ENCODE peak calls at places on chromosomes 16 and 17, in seven cellular contexts. C is ascending aorta, J is dorsolateral prefrontal cortex, P is neuronal stem cell, N is brain microvascular endothelial cell, K is uterus, V is adrenal gland. H is an unnamed sample.

GRCh38 chr17:64256913-64257807 is 5.9 kb downstream of the TEX2 start:
- DNase-seq in N (no peak), C (no peak), K (no peak), J (no peak), P (no peak), V (no peak), H (peak)

GRCh38 chr16:81600275-81600674 is 155.7 kb downstream of the CMIP start:
- DNase-seq in J (no peak), C (no peak), N (peak), V (no peak), K (no peak), P (peak), H (no peak)

GRCh38 chr17:29567362-29568330 is 809 bp upstream of the ABHD15 start:
- DNase-seq in P (peak), N (peak), K (peak), J (no peak), C (peak), V (peak), H (peak)

GRCh38 chr17:968812-969766 is 10.5 kb downstream of the NXN start:
- DNase-seq in J (no peak), V (no peak), N (no peak), C (no peak), K (no peak), P (no peak), H (no peak)

GRCh38 chr17:47705536-47706481 is 11.8 kb downstream of the TBKBP1 start:
- DNase-seq in J (no peak), K (no peak), N (no peak), P (no peak), V (no peak), C (no peak), H (no peak)

GRCh38 chr16:20826039-20826566 is 19.8 kb downstream of the REXO5 start:
- DNase-seq in K (no peak), P (no peak), N (no peak), V (no peak), J (no peak), C (no peak), H (no peak)

GRCh38 chr17:74642995-74643394 is 19.5 kb upstream of the CD300E start:
- DNase-seq in K (no peak), J (no peak), V (no peak), N (no peak), P (no peak), C (no peak), H (no peak)

GRCh38 chr17:18040287-18040858 is 1.2 kb downstream of the GID4 start:
- DNase-seq in J (no peak), N (no peak), C (no peak), K (no peak), P (no peak), V (no peak), H (no peak)

GRCh38 chr16:13660807-13661206 is 259.1 kb upstream of the ERCC4 start:
- DNase-seq in N (no peak), J (no peak), C (no peak), V (no peak), P (no peak), K (no peak), H (no peak)

GRCh38 chr17:32777436-32777835 is 99.5 kb downstream of the MYO1D start:
- DNase-seq in K (no peak), C (no peak), V (no peak), P (no peak), N (peak), J (no peak), H (no peak)

DNA sequence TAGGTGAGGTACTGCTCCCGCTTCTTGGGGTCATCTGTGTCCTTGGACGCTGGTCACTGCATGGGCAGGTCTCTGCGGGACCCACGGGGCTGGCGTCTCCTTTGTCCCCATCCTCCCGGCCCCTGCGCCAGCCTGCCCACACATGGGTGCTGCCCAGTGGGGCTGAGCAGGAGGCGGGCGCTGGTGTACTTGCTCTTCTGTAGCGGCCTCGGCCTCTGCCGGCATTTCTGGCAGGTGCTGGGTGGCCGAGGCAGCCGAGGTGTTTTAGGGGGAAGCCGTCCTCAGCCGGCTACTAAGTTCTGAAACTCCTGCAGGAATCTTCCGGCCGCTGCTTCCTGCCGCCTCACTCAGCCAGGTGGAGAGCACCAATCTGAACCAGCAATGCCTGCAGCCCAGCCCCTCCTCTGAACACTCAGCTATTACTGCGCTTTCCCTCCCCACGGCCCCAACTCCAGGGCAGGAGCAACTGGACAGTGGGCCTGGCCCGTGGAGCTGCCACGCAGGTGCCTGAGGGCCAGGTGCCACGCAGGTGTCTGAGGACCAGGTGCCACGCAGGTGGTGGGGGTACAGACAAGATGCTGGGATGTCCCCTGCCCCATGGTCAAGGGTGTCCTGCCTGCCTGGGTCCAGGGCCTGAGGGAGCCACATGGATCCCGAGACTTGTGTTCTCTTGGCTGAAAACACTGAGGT is 10.0 kb downstream of the DECR2 start:
- DNase-seq in K (no peak), V (no peak), N (no peak), C (no peak), P (no peak), J (no peak), H (no peak)
- H3K27ac ChIP-seq in K (no peak), V (no peak), N (no peak), C (no peak), P (no peak), J (no peak), H (no peak)

GRCh38 chr16:578870-579405 is 9.2 kb downstream of the PIGQ start:
- DNase-seq in V (peak), N (peak), C (no peak), P (peak), K (peak), J (no peak), H (no peak)
- H3K4me3 ChIP-seq in V (no peak), N (no peak), C (no peak), P (no peak), K (no peak), J (no peak), H (no peak)

GRCh38 chr17:77295410-77295809 is 154.6 kb downstream of the SEC14L1 start:
- DNase-seq in C (no peak), P (no peak), K (no peak), N (no peak), V (no peak), J (no peak), H (no peak)

GRCh38 chr17:77287432-77288068 is 146.8 kb downstream of the SEC14L1 start:
- DNase-seq in J (no peak), N (peak), V (peak), C (no peak), K (no peak), P (no peak), H (peak)

GRCh38 chr17:77288115-77288619 is 147.4 kb downstream of the SEC14L1 start:
- DNase-seq in N (no peak), V (peak), J (no peak), K (no peak), C (no peak), P (no peak), H (peak)

GRCh38 chr17:77286641-77287431 is 146.1 kb downstream of the SEC14L1 start:
- DNase-seq in V (peak), K (no peak), J (no peak), P (no peak), C (peak), N (peak), H (peak)

DNA sequence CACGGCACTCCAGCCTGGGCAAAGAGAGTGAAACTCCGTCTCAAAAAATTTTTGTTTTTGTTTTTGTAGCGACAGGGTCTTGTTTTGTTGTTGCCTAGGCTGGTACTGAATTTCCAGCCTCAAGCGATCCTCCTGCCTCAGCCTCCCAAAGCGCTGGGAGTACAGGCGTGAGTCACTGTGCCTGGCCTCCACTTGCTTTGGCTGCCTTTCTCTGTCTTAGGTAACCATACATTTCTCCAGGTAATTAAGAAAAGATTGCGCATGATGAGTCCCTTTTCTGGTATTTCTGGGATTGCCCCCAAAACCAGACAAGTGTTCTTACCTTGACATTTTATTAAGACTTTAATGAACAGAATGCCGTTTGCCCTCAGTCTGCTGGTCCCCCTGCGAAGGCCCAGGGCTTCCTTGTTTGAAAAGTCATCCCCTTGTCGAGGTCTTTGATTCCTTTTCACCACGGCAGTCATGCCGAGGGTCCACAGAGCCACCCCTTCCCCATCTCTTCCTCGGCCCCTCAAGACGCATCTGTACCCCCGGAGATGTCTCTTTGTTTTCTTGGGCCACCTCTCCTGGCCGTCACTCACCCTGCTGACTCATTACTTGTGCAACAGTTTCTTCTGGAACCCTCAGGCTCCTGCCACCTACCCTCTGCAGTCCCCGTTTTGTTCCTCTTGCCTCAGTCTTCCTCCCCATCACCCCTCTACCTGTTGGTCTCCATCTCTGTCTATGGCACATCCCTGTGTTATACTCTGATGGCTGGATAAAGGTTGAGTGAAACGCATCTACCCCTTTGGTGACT is 151.0 kb downstream of the SEC14L1 start:
- DNase-seq in K (no peak), J (no peak), N (no peak), V (no peak), P (no peak), C (no peak), H (no peak)
- H3K27ac ChIP-seq in K (no peak), J (no peak), N (no peak), V (no peak), P (no peak), C (no peak), H (peak)

GRCh38 chr16:76964464-76965154 is 226.4 kb upstream of the MON1B start:
- DNase-seq in V (no peak), K (no peak), N (no peak), J (no peak), C (no peak), P (no peak), H (no peak)
- H3K4me3 ChIP-seq in V (no peak), K (no peak), N (no peak), J (no peak), C (no peak), P (no peak), H (no peak)

GRCh38 chr17:2566056-2566455 is 27.4 kb upstream of the PAFAH1B1 start:
- DNase-seq in C (no peak), V (no peak), P (no peak), J (no peak), N (no peak), K (no peak), H (no peak)

GRCh38 chr17:2563543-2563942 is 29.9 kb upstream of the PAFAH1B1 start:
- DNase-seq in N (no peak), V (no peak), C (no peak), J (no peak), K (no peak), P (no peak), H (no peak)

GRCh38 chr17:2562162-2562858 is 31.1 kb upstream of the PAFAH1B1 start:
- DNase-seq in J (no peak), C (no peak), K (no peak), N (no peak), V (no peak), P (no peak), H (no peak)

GRCh38 chr17:2563061-2563460 is 30.4 kb upstream of the PAFAH1B1 start:
- DNase-seq in N (no peak), V (no peak), P (no peak), K (no peak), C (no peak), J (no peak), H (peak)

DNA sequence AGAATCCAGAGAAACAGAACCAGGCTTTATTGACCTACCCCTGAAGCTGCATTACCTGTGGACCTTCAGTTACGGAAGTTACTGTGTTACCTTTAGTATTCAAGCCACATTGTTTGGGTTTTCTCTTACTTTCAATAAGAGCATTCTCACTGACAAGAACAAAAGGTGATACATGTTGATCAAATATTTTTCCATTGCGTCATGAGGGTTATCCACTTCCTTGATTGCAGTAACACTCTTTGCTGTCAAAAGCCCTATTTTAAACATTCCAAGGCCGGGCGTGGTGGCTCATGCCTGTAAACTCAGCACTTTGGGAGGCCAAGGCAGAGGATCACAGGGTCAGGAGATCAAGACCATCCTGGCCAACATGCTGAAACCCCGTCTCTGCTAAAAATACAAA is 28.6 kb upstream of the PAFAH1B1 start:
- DNase-seq in J (no peak), K (no peak), V (no peak), N (no peak), C (no peak), P (no peak), H (peak)
- H3K27ac ChIP-seq in J (no peak), K (no peak), V (no peak), N (no peak), C (no peak), P (no peak), H (peak)

GRCh38 chr16:83147244-83147643 is 520.5 kb downstream of the CDH13 start:
- DNase-seq in N (peak), P (no peak), C (no peak), K (no peak), V (no peak), J (no peak), H (no peak)

GRCh38 chr16:83138976-83139690 is 512.4 kb downstream of the CDH13 start:
- DNase-seq in K (no peak), C (no peak), J (no peak), V (no peak), P (no peak), N (no peak), H (no peak)

GRCh38 chr16:83138512-83138911 is 511.7 kb downstream of the CDH13 start:
- DNase-seq in P (no peak), N (no peak), C (no peak), K (no peak), J (no peak), V (no peak), H (no peak)

GRCh38 chr16:83145297-83145696 is 518.5 kb downstream of the CDH13 start:
- DNase-seq in C (no peak), K (no peak), J (no peak), V (no peak), N (no peak), P (no peak), H (no peak)

DNA sequence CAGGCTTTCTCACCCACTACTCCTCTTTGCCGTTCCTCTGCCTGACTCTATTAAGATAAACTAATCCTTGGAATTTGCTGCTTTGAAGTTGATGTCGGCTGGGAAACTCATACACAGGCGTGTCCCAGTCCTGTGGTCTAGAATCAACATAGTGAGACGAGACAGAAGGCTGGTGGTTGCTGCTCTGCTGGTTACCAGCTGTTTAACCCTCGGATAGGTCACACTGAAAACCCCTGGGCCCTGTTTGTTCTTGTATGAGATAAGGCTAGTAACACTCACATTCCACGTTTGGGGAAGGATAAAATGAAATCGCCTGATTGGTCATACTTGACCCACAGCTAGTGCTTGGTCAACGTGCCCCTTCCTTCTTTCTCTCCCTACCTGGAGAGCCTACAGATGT is 517.0 kb downstream of the CDH13 start:
- DNase-seq in P (no peak), K (no peak), V (no peak), C (no peak), J (no peak), N (peak), H (no peak)
- H3K4me3 ChIP-seq in P (no peak), K (no peak), V (no peak), C (no peak), J (no peak), N (no peak), H (no peak)

GRCh38 chr17:76544916-76545365 is 5.1 kb downstream of the PRCD start:
- DNase-seq in J (no peak), P (no peak), K (no peak), C (no peak), V (no peak), N (no peak), H (no peak)
- H3K27ac ChIP-seq in J (peak), P (no peak), K (peak), C (no peak), V (peak), N (no peak), H (no peak)

GRCh38 chr17:45949755-45950320 is 49.2 kb upstream of the STH start:
- DNase-seq in K (no peak), V (no peak), N (no peak), P (no peak), J (no peak), C (no peak), H (no peak)

GRCh38 chr17:45950888-45951287 is 48.2 kb upstream of the STH start:
- DNase-seq in C (no peak), P (no peak), N (no peak), V (no peak), K (no peak), J (no peak), H (no peak)

GRCh38 chr17:45948881-45949624 is 50.0 kb upstream of the STH start:
- DNase-seq in J (peak), N (peak), V (peak), K (peak), P (peak), C (peak), H (no peak)

GRCh38 chr17:45946841-45947256 is 52.2 kb upstream of the STH start:
- DNase-seq in J (no peak), V (no peak), K (no peak), N (no peak), P (no peak), C (no peak), H (no peak)

DNA sequence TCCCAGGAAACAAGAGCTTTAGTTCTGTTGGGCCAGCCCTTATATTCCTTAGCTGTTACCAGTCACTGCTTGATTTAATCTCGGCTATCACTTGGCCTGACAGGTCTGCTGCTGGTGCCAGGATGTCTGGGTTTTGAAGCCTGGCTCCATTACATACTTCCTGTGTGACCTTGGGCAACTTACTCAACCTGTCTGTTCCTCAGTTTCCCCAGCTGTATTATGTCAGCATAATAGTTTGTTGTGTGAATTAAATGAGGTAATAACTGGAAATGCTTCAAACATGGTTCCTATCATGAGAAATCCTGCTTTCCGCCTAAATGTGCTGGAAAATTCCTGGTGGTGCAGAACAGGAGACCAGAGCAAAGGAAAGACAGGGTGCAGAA is 50.6 kb upstream of the STH start:
- DNase-seq in J (no peak), P (no peak), V (no peak), K (no peak), N (no peak), C (no peak), H (no peak)
- H3K4me3 ChIP-seq in J (peak), P (no peak), V (peak), K (no peak), N (no peak), C (peak), H (no peak)

DNA sequence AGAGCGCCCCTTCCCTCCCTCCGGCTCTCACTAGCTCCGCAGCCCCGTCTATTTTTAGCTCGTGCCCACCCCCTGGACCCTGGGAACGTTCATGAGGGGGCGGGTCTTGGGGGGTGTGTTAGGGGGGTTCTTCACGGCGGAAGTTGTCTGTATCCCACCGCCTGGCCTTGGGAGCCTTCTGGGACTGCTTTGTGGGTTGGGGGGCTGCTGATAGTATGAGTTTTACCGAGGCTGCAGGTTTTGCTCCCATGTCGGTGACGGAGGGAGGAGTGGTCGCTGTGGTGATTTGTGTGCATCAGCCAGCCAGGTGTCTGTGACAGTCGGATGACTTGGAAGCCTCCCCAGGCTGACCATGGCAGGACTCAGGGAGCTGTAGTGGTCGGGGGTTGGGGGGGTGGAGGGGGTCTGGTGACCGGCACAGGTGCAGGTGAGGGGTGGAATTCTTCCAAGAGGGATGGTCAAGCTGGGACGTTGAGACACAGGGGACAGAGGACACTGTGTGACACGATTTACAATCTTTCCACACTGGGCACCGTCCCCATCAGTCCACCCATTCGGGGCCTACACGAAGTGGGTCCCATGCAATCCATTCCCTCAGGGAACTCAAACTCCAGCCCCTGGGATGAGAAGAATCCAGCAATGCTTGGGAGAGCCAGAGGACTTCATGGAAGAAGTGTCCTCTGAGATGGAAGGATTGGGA is 1.4 kb downstream of the ATP1B2 start:
- DNase-seq in V (no peak), J (no peak), C (no peak), P (no peak), K (no peak), N (no peak), H (no peak)
- H3K27ac ChIP-seq in V (no peak), J (peak), C (peak), P (no peak), K (peak), N (no peak), H (no peak)